ENCODE peak calls at places on chromosome 21, in four cellular contexts. R is iPS-NIHi11, U is hypothalamus, W is AG09309. Z is an unnamed sample.

GRCh38 chr21:41366522-41367151 is 4.8 kb downstream of the MX2 start:
- DNase-seq in R (no peak), U (no peak), W (peak), Z (no peak)

GRCh38 chr21:26943916-26944315 is 23.0 kb downstream of the ADAMTS5 start:
- DNase-seq in R (no peak), U (no peak), W (no peak), Z (no peak)

GRCh38 chr21:33959680-33960079 is 44.1 kb upstream of the ATP5PO start:
- DNase-seq in R (no peak), U (no peak), W (no peak), Z (no peak)

GRCh38 chr21:36104306-36105300 is 30.3 kb upstream of the CBR3 start:
- DNase-seq in R (no peak), U (peak), W (no peak), Z (peak)

GRCh38 chr21:39736716-39737115 is 8.3 kb upstream of the IGSF5 start:
- DNase-seq in R (no peak), U (no peak), W (no peak), Z (no peak)

GRCh38 chr21:44866780-44867179 is 6.7 kb downstream of the PTTG1IP start:
- DNase-seq in R (no peak), U (no peak), W (no peak), Z (no peak)

GRCh38 chr21:45768011-45768740 is 124.7 kb downstream of the PCBP3 start:
- DNase-seq in R (no peak), U (no peak), W (peak), Z (no peak)

GRCh38 chr21:44727757-44728156 is 16.4 kb upstream of the TSPEAR start:
- DNase-seq in R (no peak), U (no peak), W (no peak), Z (no peak)

GRCh38 chr21:21003701-21004100 is 5.5 kb downstream of the NCAM2 start:
- DNase-seq in R (peak), U (no peak), W (no peak), Z (peak)

Z was measured in midbrain.